ENCODE peak calls at places on chromosomes 3 and 15, in five cellular contexts. J is foreskin fibroblast, D is left ventricle myocardium inferior, R is Panc1, I is GM12865. U is an unnamed sample.

GRCh38 chr3:99884484-99884883 is 66.8 kb downstream of the CMSS1 start:
- DNase-seq in J (no peak), D (no peak), R (no peak), I (no peak), U (no peak)

GRCh38 chr15:58405865-58406264 is 25.9 kb upstream of the LIPC start:
- DNase-seq in J (no peak), D (no peak), R (no peak), I (no peak), U (no peak)

GRCh38 chr3:56915969-56916586 is 114.3 kb upstream of the ARHGEF3 start:
- DNase-seq in J (no peak), D (peak), R (no peak), I (peak), U (peak)

GRCh38 chr3:195886181-195887141 is 21.9 kb downstream of the TNK2 start:
- DNase-seq in J (no peak), D (peak), R (no peak), I (no peak), U (no peak)

GRCh38 chr15:34709866-34710265 is 44.9 kb downstream of the GJD2 start:
- DNase-seq in J (peak), D (no peak), R (no peak), I (no peak), U (no peak)

GRCh38 chr3:41118461-41119385 is 80.6 kb upstream of the CTNNB1 start:
- DNase-seq in J (no peak), D (no peak), R (no peak), I (no peak), U (no peak)

GRCh38 chr3:43632269-43632733 is 10.5 kb upstream of the ANO10 start:
- DNase-seq in J (peak), D (no peak), R (no peak), I (no peak), U (no peak)

GRCh38 chr3:13544293-13544831 is 4.6 kb upstream of the FBLN2 start:
- DNase-seq in J (peak), D (no peak), R (no peak), I (no peak), U (no peak)

GRCh38 chr3:194472290-194472920 is 14.4 kb downstream of the ATP13A3 start:
- DNase-seq in J (peak), D (no peak), R (peak), I (peak), U (peak)

GRCh38 chr3:27553868-27554540 is 69.8 kb upstream of the SLC4A7 start:
- DNase-seq in J (peak), D (no peak), R (no peak), I (no peak), U (no peak)

GRCh38 chr3:169348981-169349942 is 314.2 kb downstream of the MECOM start:
- DNase-seq in J (peak), D (no peak), R (no peak), I (no peak), U (no peak)

GRCh38 chr15:74865316-74865715 is 7.8 kb downstream of the SCAMP2 start:
- DNase-seq in J (no peak), D (no peak), R (no peak), I (no peak), U (no peak)

GRCh38 chr3:144162042-144162441 is 190.4 kb downstream of the DIPK2A start:
- DNase-seq in J (peak), D (no peak), R (peak), I (no peak), U (no peak)

GRCh38 chr3:141825216-141826011 is 51.0 kb upstream of the ATP1B3 start:
- DNase-seq in J (no peak), D (peak), R (no peak), I (no peak), U (no peak)

GRCh38 chr3:135706758-135707375 is 258.7 kb upstream of the PPP2R3A start:
- DNase-seq in J (no peak), D (no peak), R (no peak), I (no peak), U (no peak)

GRCh38 chr3:30521156-30521555 is 85.2 kb upstream of the TGFBR2 start:
- DNase-seq in J (no peak), D (no peak), R (no peak), I (no peak), U (no peak)

GRCh38 chr3:133211449-133211848 is 173.3 kb downstream of the TMEM108 start:
- DNase-seq in J (no peak), D (no peak), R (no peak), I (peak), U (peak)

GRCh38 chr15:36449084-36449661 is 130.3 kb upstream of the CDIN1 start:
- DNase-seq in J (peak), D (peak), R (no peak), I (no peak), U (no peak)

GRCh38 chr3:45272828-45273470 is 46.9 kb upstream of the TMEM158 start:
- DNase-seq in J (no peak), D (no peak), R (no peak), I (no peak), U (no peak)

GRCh38 chr3:177224406-177224805 is 27.1 kb upstream of the TBL1XR1 start:
- DNase-seq in J (no peak), D (no peak), R (no peak), I (no peak), U (no peak)

GRCh38 chr15:78873796-78874761 is 1.4 kb downstream of the MORF4L1 start:
- DNase-seq in J (peak), D (no peak), R (no peak), I (peak), U (no peak)

GRCh38 chr3:23764407-23764806 is 41.3 kb upstream of the UBE2E1 start:
- DNase-seq in J (no peak), D (no peak), R (no peak), I (no peak), U (no peak)

GRCh38 chr3:2711081-2711480 is 399.1 kb downstream of the IL5RA start:
- DNase-seq in J (no peak), D (no peak), R (no peak), I (no peak), U (no peak)

GRCh38 chr3:2714856-2715255 is 395.3 kb downstream of the IL5RA start:
- DNase-seq in J (no peak), D (no peak), R (no peak), I (peak), U (no peak)

GRCh38 chr3:2713923-2714322 is 396.3 kb downstream of the IL5RA start:
- DNase-seq in J (no peak), D (no peak), R (no peak), I (peak), U (no peak)
- TF ChIP-seq CTCF in J (no peak), D (peak), R (peak), I (peak), U (no peak)

DNA sequence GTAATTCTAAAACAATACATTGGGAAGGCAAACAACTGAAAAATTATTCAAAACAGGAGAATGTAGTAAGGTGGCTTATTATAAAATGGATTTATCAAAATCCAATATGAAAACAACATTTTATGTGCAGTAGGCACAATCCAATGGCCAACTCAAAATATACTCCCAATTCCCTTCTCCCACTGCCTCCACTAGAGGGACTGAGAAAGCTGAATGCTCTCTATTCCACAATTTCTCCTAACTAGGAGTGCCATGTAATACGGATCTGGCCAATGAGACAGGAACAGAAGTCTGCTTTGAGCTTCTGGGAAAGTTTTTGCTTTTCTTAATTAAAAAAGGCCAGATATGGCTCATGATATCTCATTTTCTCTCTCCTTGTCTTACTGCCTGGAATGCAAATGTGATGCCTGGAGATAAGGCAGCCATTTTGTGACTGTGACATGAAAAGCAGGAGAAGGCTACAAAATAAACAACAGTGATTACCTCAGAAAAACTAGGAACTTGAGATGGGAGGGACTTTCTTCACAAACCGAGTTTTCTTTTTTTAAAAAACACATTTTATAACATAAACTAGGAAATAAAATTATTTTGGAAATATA is 18.8 kb upstream of the VGLL4 start:
- DNase-seq in J (peak), D (no peak), R (no peak), I (no peak), U (no peak)
- TF ChIP-seq CTCF in J (peak), D (peak), R (peak), I (no peak), U (no peak)

DNA sequence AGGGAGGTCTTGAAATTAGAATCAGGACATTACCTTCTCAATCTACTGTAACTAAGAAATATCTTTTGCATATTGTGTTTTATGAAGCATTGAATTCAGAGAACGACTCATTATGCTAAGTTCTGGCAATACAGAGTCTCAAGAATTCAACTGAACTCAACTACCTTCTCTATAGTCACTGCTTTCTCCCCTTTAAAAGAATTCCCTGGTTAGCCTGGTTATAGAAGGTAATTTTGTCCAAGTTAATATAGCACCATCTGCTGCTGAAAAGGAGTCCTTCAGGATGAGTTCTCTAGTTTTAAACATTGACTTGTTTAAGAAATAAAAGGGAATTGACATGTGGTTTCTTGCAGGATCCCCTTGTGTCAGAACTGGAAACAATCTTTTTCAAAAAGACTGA is 60.2 kb downstream of the IL16 start:
- DNase-seq in J (peak), D (no peak), R (no peak), I (no peak), U (no peak)
- TF ChIP-seq CTCF in J (peak), D (peak), R (peak), I (no peak), U (no peak)

GRCh38 chr15:73781038-73781925 is 28.1 kb upstream of the INSYN1 start:
- DNase-seq in J (peak), D (no peak), R (no peak), I (peak), U (no peak)
- TF ChIP-seq CTCF in J (peak), D (peak), R (peak), I (peak), U (no peak)

U was measured in GM20000.